ENCODE peak calls at places on chromosomes 5 and 9, in eight cellular contexts. M is AG10803; Y is IMR-90; B is choroid plexus epithelial cell; P is CD8-positive, alpha-beta T cell; R is suprapubic skin; C is ovary; I is heart right ventricle. O is an unnamed sample.

GRCh38 chr5:153153086-153153485 is 337.4 kb upstream of the GRIA1 start:
- DNase-seq in M (peak; percentile 85), Y (no peak), B (peak; percentile 7), P (no peak), R (no peak), C (no peak), I (no peak), O (peak; percentile 26)

GRCh38 chr5:172171118-172171775 is 16.8 kb downstream of the STK10 start:
- DNase-seq in M (no peak), Y (no peak), B (no peak), P (no peak), R (no peak), C (no peak), I (no peak), O (no peak)

GRCh38 chr5:112636751-112637150 is 100.9 kb upstream of the APC start:
- DNase-seq in M (peak; percentile 30), Y (no peak), B (peak; percentile 13), P (no peak), R (no peak), C (no peak), I (no peak), O (no peak)

GRCh38 chr9:101737705-101738565 is 512 bp downstream of the GRIN3A start:
- DNase-seq in M (no peak), Y (no peak), B (no peak), P (no peak), R (no peak), C (peak; percentile 22), I (peak; percentile 15), O (no peak)

GRCh38 chr5:91189480-91190332 is 193.4 kb downstream of the ARRDC3 start:
- DNase-seq in M (peak; percentile 85), Y (peak; percentile 85), B (peak; percentile 96), P (no peak), R (no peak), C (peak; percentile 62), I (no peak), O (peak; percentile 29)

GRCh38 chr5:159849437-159850191 is 66.7 kb upstream of the ADRA1B start:
- DNase-seq in M (peak; percentile 86), Y (peak; percentile 80), B (peak; percentile 85), P (no peak), R (no peak), C (no peak), I (no peak), O (peak; percentile 66)

GRCh38 chr5:151002681-151003502 is 17.5 kb upstream of the GPX3 start:
- DNase-seq in M (no peak), Y (no peak), B (no peak), P (no peak), R (no peak), C (no peak), I (no peak), O (no peak)

GRCh38 chr5:171927345-171927941 is 79.0 kb downstream of the FBXW11 start:
- DNase-seq in M (no peak), Y (peak; percentile 22), B (peak; percentile 39), P (no peak), R (no peak), C (no peak), I (no peak), O (no peak)

GRCh38 chr5:116343961-116344360 is 230.7 kb downstream of the SEMA6A start:
- DNase-seq in M (no peak), Y (no peak), B (no peak), P (no peak), R (no peak), C (no peak), I (peak; percentile 30), O (no peak)

GRCh38 chr9:136665111-136665703 is 2.5 kb downstream of the EGFL7 start:
- DNase-seq in M (no peak), Y (no peak), B (no peak), P (no peak), R (no peak), C (no peak), I (no peak), O (no peak)

GRCh38 chr5:143495823-143496275 is 92.4 kb upstream of the NR3C1 start:
- DNase-seq in M (peak; percentile 81), Y (peak; percentile 81), B (peak; percentile 84), P (no peak), R (no peak), C (no peak), I (no peak), O (peak; percentile 95)

GRCh38 chr5:175321927-175322532 is 122.0 kb downstream of the DRD1 start:
- DNase-seq in M (no peak), Y (peak; percentile 45), B (no peak), P (peak; percentile 49), R (no peak), C (no peak), I (no peak), O (peak; percentile 32)

GRCh38 chr9:15735083-15735974 is 182.5 kb downstream of the CCDC171 start:
- DNase-seq in M (peak; percentile 93), Y (peak; percentile 94), B (peak; percentile 95), P (no peak), R (no peak), C (no peak), I (no peak), O (peak; percentile 94)

GRCh38 chr5:150309101-150309897 is 6.6 kb upstream of the ARSI start:
- DNase-seq in M (no peak), Y (no peak), B (no peak), P (no peak), R (no peak), C (no peak), I (no peak), O (no peak)

GRCh38 chr9:110777201-110777842 is 108.7 kb downstream of the MUSK start:
- DNase-seq in M (no peak), Y (peak; percentile 36), B (peak; percentile 72), P (no peak), R (no peak), C (no peak), I (no peak), O (peak; percentile 31)

GRCh38 chr5:177609076-177610059 is 9.4 kb downstream of the B4GALT7 start:
- DNase-seq in M (no peak), Y (no peak), B (no peak), P (no peak), R (no peak), C (no peak), I (no peak), O (no peak)

GRCh38 chr9:127626752-127627493 is 14.8 kb downstream of the STXBP1 start:
- DNase-seq in M (no peak), Y (no peak), B (no peak), P (no peak), R (no peak), C (no peak), I (no peak), O (no peak)

GRCh38 chr5:172733974-172734346 is 37.0 kb downstream of the DUSP1 start:
- DNase-seq in M (no peak), Y (no peak), B (no peak), P (no peak), R (no peak), C (no peak), I (no peak), O (no peak)

GRCh38 chr5:141507387-141508091 is 18.7 kb downstream of the PCDHGC5 start:
- DNase-seq in M (peak; percentile 91), Y (peak; percentile 94), B (peak; percentile 91), P (no peak), R (no peak), C (no peak), I (peak; percentile 65), O (no peak)

GRCh38 chr5:56191646-56192045 is 41.5 kb downstream of the ANKRD55 start:
- DNase-seq in M (no peak), Y (no peak), B (no peak), P (no peak), R (no peak), C (no peak), I (no peak), O (no peak)

GRCh38 chr9:91515074-91515687 is 91.5 kb upstream of the NFIL3 start:
- DNase-seq in M (peak; percentile 74), Y (peak; percentile 96), B (peak; percentile 64), P (no peak), R (no peak), C (peak; percentile 37), I (no peak), O (peak; percentile 79)

GRCh38 chr5:87267574-87268125 is at the start of gene RASA1:
- DNase-seq in M (peak; percentile 89), Y (peak; percentile 87), B (peak; percentile 90), P (peak; percentile 83), R (peak; percentile 95), C (peak; percentile 97), I (peak; percentile 97), O (peak; percentile 85)

GRCh38 chr5:40406426-40407211 is 273.1 kb upstream of the PTGER4 start:
- DNase-seq in M (no peak), Y (no peak), B (no peak), P (no peak), R (no peak), C (no peak), I (no peak), O (no peak)

GRCh38 chr5:83029912-83030311 is 47.3 kb downstream of the TMEM167A start:
- DNase-seq in M (peak; percentile 61), Y (peak; percentile 80), B (peak; percentile 66), P (no peak), R (no peak), C (no peak), I (no peak), O (peak; percentile 60)

GRCh38 chr9:98598861-98599260 is 109.9 kb downstream of the GABBR2 start:
- DNase-seq in M (no peak), Y (no peak), B (no peak), P (no peak), R (no peak), C (no peak), I (no peak), O (no peak)

GRCh38 chr5:91556-92263 is at the start of gene PLEKHG4B:
- DNase-seq in M (no peak), Y (no peak), B (no peak), P (no peak), R (peak; percentile 74), C (peak; percentile 33), I (no peak), O (no peak)
- H3K4me3 ChIP-seq in M (peak within 1 kb of the TSS; percentile 28), Y (peak within 1 kb of the TSS; percentile 28), B (peak within 1 kb of the TSS; percentile 20), P (no peak within 1 kb of the TSS), R (peak within 1 kb of the TSS; percentile 55), C (peak within 1 kb of the TSS; percentile 31), I (peak within 1 kb of the TSS; percentile 41), O (peak within 1 kb of the TSS; percentile 11)

GRCh38 chr5:15821506-15821905 is 321.5 kb downstream of the FBXL7 start:
- DNase-seq in M (peak; percentile 53), Y (peak; percentile 65), B (peak; percentile 41), P (no peak), R (no peak), C (no peak), I (no peak), O (peak; percentile 35)
- TF ChIP-seq CTCF in M (no peak), Y (no peak), B (no peak), P (no peak), R (no peak), C (no peak), I (no peak), O (no peak)

GRCh38 chr9:26945591-26945990 is 1.5 kb downstream of the PLAA start:
- DNase-seq in M (no peak), Y (no peak), B (no peak), P (no peak), R (no peak), C (no peak), I (no peak), O (no peak)
- H3K4me3 ChIP-seq in M (peak overlapping the region; percentile 95), Y (peak overlapping the region; percentile 80), B (peak overlapping the region; percentile 99), P (peak overlapping the region; percentile 88), R (peak overlapping the region; percentile 98), C (peak overlapping the region; percentile 74), I (peak overlapping the region; percentile 96), O (peak overlapping the region; percentile 65)

DNA sequence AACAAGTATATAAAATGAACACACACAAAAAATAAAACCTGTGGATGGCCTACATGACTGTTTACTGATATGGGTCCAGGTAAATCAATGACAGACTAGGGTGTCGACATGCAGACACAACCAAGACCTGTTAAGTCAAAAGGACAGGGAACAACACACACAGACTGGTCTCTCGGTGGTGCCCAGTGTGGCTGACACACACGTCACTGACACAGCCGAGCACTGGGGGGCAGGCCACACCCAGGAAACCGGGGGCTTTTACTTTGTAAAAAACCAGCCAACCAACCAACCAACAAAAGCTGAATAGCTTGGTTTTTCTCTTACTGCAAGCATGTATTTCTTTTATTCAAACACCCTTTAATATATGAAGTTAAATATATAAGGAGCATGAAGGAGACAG is 5.0 kb downstream of the FAM163B start:
- DNase-seq in M (no peak), Y (no peak), B (peak; percentile 20), P (peak; percentile 75), R (no peak), C (no peak), I (no peak), O (no peak)
- TF ChIP-seq CTCF in M (no peak), Y (no peak), B (peak; percentile 28), P (peak; percentile 52), R (no peak), C (no peak), I (no peak), O (no peak)